ENCODE peak calls at places on chromosomes 2 and 18, in six cellular contexts. One of them, this sample, is unnamed.

GRCh38 chr18:63320690-63321265 is 1.2 kb upstream of the BCL2 start:
- DNase-seq in Panc1: no peak
- DNase-seq in choroid plexus epithelial cell: peak
- DNase-seq in tibial nerve: peak
- DNase-seq in psoas muscle: peak
- DNase-seq in endothelial cell: peak
- DNase-seq in this sample: peak

GRCh38 chr18:62018034-62018760 is 125.4 kb upstream of the RNF152 start:
- DNase-seq in psoas muscle: peak
- DNase-seq in Panc1: no peak
- DNase-seq in endothelial cell: no peak
- DNase-seq in choroid plexus epithelial cell: peak
- DNase-seq in tibial nerve: peak
- DNase-seq in this sample: no peak

GRCh38 chr18:2425426-2426317 is 145.6 kb downstream of the METTL4 start:
- DNase-seq in choroid plexus epithelial cell: peak
- DNase-seq in endothelial cell: no peak
- DNase-seq in tibial nerve: no peak
- DNase-seq in Panc1: no peak
- DNase-seq in psoas muscle: no peak
- DNase-seq in this sample: no peak

GRCh38 chr2:20042531-20042930 is 8.9 kb downstream of the LAPTM4A start:
- DNase-seq in choroid plexus epithelial cell: peak
- DNase-seq in psoas muscle: no peak
- DNase-seq in endothelial cell: no peak
- DNase-seq in Panc1: no peak
- DNase-seq in tibial nerve: no peak
- DNase-seq in this sample: no peak

GRCh38 chr2:240319855-240320560 is 115.5 kb upstream of the GPC1 start:
- DNase-seq in tibial nerve: no peak
- DNase-seq in Panc1: no peak
- DNase-seq in endothelial cell: no peak
- DNase-seq in choroid plexus epithelial cell: peak
- DNase-seq in psoas muscle: no peak
- DNase-seq in this sample: no peak

GRCh38 chr2:216083464-216084279 is 2.0 kb downstream of the TMEM169 start:
- DNase-seq in tibial nerve: no peak
- DNase-seq in Panc1: no peak
- DNase-seq in psoas muscle: no peak
- DNase-seq in choroid plexus epithelial cell: peak
- DNase-seq in endothelial cell: no peak
- DNase-seq in this sample: no peak

GRCh38 chr2:203413796-203414195 is 85.6 kb downstream of the ABI2 start:
- DNase-seq in Panc1: no peak
- DNase-seq in choroid plexus epithelial cell: no peak
- DNase-seq in tibial nerve: no peak
- DNase-seq in endothelial cell: no peak
- DNase-seq in psoas muscle: no peak
- DNase-seq in this sample: no peak

GRCh38 chr2:215998636-215999035 is 14.7 kb downstream of the MREG start:
- DNase-seq in endothelial cell: no peak
- DNase-seq in tibial nerve: no peak
- DNase-seq in psoas muscle: no peak
- DNase-seq in Panc1: no peak
- DNase-seq in choroid plexus epithelial cell: no peak
- DNase-seq in this sample: no peak

GRCh38 chr18:10205136-10205535 is 249.3 kb upstream of the APCDD1 start:
- DNase-seq in psoas muscle: no peak
- DNase-seq in choroid plexus epithelial cell: peak
- DNase-seq in endothelial cell: no peak
- DNase-seq in tibial nerve: no peak
- DNase-seq in Panc1: no peak
- DNase-seq in this sample: peak

GRCh38 chr2:55097462-55098410 is 47.5 kb upstream of the RTN4 start:
- DNase-seq in Panc1: no peak
- DNase-seq in endothelial cell: no peak
- DNase-seq in choroid plexus epithelial cell: peak
- DNase-seq in tibial nerve: no peak
- DNase-seq in psoas muscle: peak
- DNase-seq in this sample: no peak

GRCh38 chr2:85988210-85988913 is 99.6 kb upstream of the ST3GAL5 start:
- DNase-seq in psoas muscle: no peak
- DNase-seq in choroid plexus epithelial cell: no peak
- DNase-seq in tibial nerve: no peak
- DNase-seq in endothelial cell: no peak
- DNase-seq in Panc1: no peak
- DNase-seq in this sample: no peak

GRCh38 chr2:96537734-96538486 is 1.4 kb downstream of the ARID5A start:
- DNase-seq in tibial nerve: no peak
- DNase-seq in Panc1: no peak
- DNase-seq in psoas muscle: peak
- DNase-seq in choroid plexus epithelial cell: no peak
- DNase-seq in endothelial cell: no peak
- DNase-seq in this sample: no peak

GRCh38 chr2:189350515-189351209 is 90.6 kb upstream of the WDR75 start:
- DNase-seq in tibial nerve: peak
- DNase-seq in psoas muscle: no peak
- DNase-seq in Panc1: no peak
- DNase-seq in choroid plexus epithelial cell: peak
- DNase-seq in endothelial cell: no peak
- DNase-seq in this sample: no peak

GRCh38 chr2:218605438-218605837 is 2.3 kb upstream of the PLCD4 start:
- DNase-seq in endothelial cell: no peak
- DNase-seq in psoas muscle: peak
- DNase-seq in choroid plexus epithelial cell: peak
- DNase-seq in tibial nerve: no peak
- DNase-seq in Panc1: no peak
- DNase-seq in this sample: no peak

GRCh38 chr18:5973079-5973478 is 77.8 kb upstream of the TMEM200C start:
- DNase-seq in psoas muscle: no peak
- DNase-seq in endothelial cell: no peak
- DNase-seq in tibial nerve: no peak
- DNase-seq in choroid plexus epithelial cell: no peak
- DNase-seq in Panc1: no peak
- DNase-seq in this sample: no peak
- TF ChIP-seq CTCF in psoas muscle: no peak
- TF ChIP-seq CTCF in endothelial cell: no peak
- TF ChIP-seq CTCF in tibial nerve: no peak
- TF ChIP-seq CTCF in choroid plexus epithelial cell: no peak
- TF ChIP-seq CTCF in Panc1: no peak
- TF ChIP-seq CTCF in this sample: no peak

GRCh38 chr2:29238497-29238896 is 123.3 kb downstream of the CLIP4 start:
- DNase-seq in Panc1: peak
- DNase-seq in psoas muscle: no peak
- DNase-seq in choroid plexus epithelial cell: peak
- DNase-seq in tibial nerve: no peak
- DNase-seq in endothelial cell: peak
- DNase-seq in this sample: no peak
- TF ChIP-seq CTCF in Panc1: peak
- TF ChIP-seq CTCF in psoas muscle: peak
- TF ChIP-seq CTCF in choroid plexus epithelial cell: peak
- TF ChIP-seq CTCF in tibial nerve: no peak
- TF ChIP-seq CTCF in endothelial cell: peak
- TF ChIP-seq CTCF in this sample: no peak

GRCh38 chr2:181891966-181892794 is 650 bp downstream of the ITPRID2 start:
- DNase-seq in choroid plexus epithelial cell: peak
- DNase-seq in psoas muscle: peak
- DNase-seq in Panc1: peak
- DNase-seq in endothelial cell: peak
- DNase-seq in tibial nerve: peak
- DNase-seq in this sample: peak
- TF ChIP-seq CTCF in choroid plexus epithelial cell: no peak
- TF ChIP-seq CTCF in psoas muscle: peak
- TF ChIP-seq CTCF in Panc1: peak
- TF ChIP-seq CTCF in endothelial cell: no peak
- TF ChIP-seq CTCF in tibial nerve: peak
- TF ChIP-seq CTCF in this sample: no peak

GRCh38 chr2:104368089-104368488 is 485.8 kb upstream of the POU3F3 start:
- DNase-seq in endothelial cell: no peak
- DNase-seq in psoas muscle: no peak
- DNase-seq in Panc1: no peak
- DNase-seq in choroid plexus epithelial cell: no peak
- DNase-seq in tibial nerve: no peak
- DNase-seq in this sample: no peak
- TF ChIP-seq CTCF in endothelial cell: no peak
- TF ChIP-seq CTCF in psoas muscle: no peak
- TF ChIP-seq CTCF in Panc1: peak
- TF ChIP-seq CTCF in choroid plexus epithelial cell: no peak
- TF ChIP-seq CTCF in tibial nerve: no peak
- TF ChIP-seq CTCF in this sample: no peak

GRCh38 chr18:34867520-34867919 is 157.4 kb downstream of the DTNA start:
- DNase-seq in Panc1: no peak
- DNase-seq in choroid plexus epithelial cell: no peak
- DNase-seq in psoas muscle: no peak
- DNase-seq in tibial nerve: no peak
- DNase-seq in endothelial cell: peak
- DNase-seq in this sample: no peak
- TF ChIP-seq CTCF in Panc1: no peak
- TF ChIP-seq CTCF in choroid plexus epithelial cell: peak
- TF ChIP-seq CTCF in psoas muscle: peak
- TF ChIP-seq CTCF in tibial nerve: no peak
- TF ChIP-seq CTCF in endothelial cell: no peak
- TF ChIP-seq CTCF in this sample: no peak

GRCh38 chr2:108908717-108909077 is 80.3 kb downstream of the EDAR start:
- DNase-seq in tibial nerve: no peak
- DNase-seq in choroid plexus epithelial cell: peak
- DNase-seq in psoas muscle: no peak
- DNase-seq in endothelial cell: no peak
- DNase-seq in Panc1: no peak
- DNase-seq in this sample: no peak

GRCh38 chr2:108906403-108907077 is 82.5 kb downstream of the EDAR start:
- DNase-seq in endothelial cell: no peak
- DNase-seq in Panc1: no peak
- DNase-seq in tibial nerve: no peak
- DNase-seq in psoas muscle: no peak
- DNase-seq in choroid plexus epithelial cell: no peak
- DNase-seq in this sample: no peak

GRCh38 chr2:108909275-108909823 is 79.7 kb downstream of the EDAR start:
- DNase-seq in Panc1: no peak
- DNase-seq in choroid plexus epithelial cell: no peak
- DNase-seq in tibial nerve: no peak
- DNase-seq in psoas muscle: no peak
- DNase-seq in endothelial cell: no peak
- DNase-seq in this sample: no peak

GRCh38 chr2:108909917-108910515 is 79.0 kb downstream of the EDAR start:
- DNase-seq in tibial nerve: no peak
- DNase-seq in choroid plexus epithelial cell: no peak
- DNase-seq in psoas muscle: no peak
- DNase-seq in Panc1: no peak
- DNase-seq in endothelial cell: no peak
- DNase-seq in this sample: peak

DNA sequence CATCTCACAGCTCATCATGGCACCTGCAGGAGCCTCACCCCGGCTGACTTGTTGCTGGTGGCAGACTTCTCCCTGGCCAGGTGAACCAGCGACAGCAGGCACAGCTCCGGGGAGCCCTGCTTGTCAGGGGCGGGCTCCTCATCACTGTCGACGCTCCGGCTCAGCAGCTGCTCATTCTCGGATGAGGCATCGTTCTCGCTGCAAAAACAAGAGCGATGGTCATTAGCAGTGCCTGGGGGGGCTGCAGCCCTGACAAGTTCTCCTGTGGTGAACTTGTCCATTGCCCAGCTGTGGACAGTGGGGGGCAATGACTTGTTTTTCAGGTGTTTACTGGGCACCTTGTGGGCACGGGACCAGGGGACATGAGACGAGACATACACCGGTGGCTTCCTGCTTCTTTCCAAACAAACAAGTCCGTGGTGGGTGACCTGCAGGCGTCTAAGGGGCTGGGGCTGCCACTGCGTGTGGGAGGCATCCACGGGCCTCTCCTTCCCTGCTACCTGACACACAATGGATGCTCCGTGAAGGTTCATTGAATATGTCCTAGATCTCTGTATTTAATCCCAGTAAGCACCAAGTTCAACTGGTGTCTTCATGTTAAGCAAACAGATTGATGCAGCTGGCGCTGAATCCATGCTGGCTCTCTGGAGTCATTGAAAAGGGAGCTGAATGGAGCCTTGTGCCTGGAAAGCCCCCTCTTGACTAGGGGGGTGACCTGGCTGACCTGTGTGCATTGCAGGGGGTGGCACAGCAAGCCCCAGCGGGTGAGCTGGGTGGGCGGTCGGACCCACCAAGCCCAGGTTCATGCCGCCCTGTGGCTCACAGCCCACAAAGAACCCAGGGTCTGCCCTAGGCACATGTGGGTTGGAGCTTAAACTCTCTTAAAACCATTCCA is 81.0 kb downstream of the EDAR start:
- DNase-seq in psoas muscle: no peak
- DNase-seq in endothelial cell: no peak
- DNase-seq in tibial nerve: no peak
- DNase-seq in choroid plexus epithelial cell: no peak
- DNase-seq in Panc1: no peak
- DNase-seq in this sample: peak
- TF ChIP-seq CTCF in psoas muscle: no peak
- TF ChIP-seq CTCF in endothelial cell: no peak
- TF ChIP-seq CTCF in tibial nerve: no peak
- TF ChIP-seq CTCF in choroid plexus epithelial cell: no peak
- TF ChIP-seq CTCF in Panc1: no peak
- TF ChIP-seq CTCF in this sample: no peak

GRCh38 chr2:5977477-5977876 is 285.3 kb downstream of the SOX11 start:
- DNase-seq in tibial nerve: no peak
- DNase-seq in choroid plexus epithelial cell: peak
- DNase-seq in psoas muscle: no peak
- DNase-seq in endothelial cell: no peak
- DNase-seq in Panc1: no peak
- DNase-seq in this sample: no peak
- TF ChIP-seq CTCF in tibial nerve: no peak
- TF ChIP-seq CTCF in choroid plexus epithelial cell: peak
- TF ChIP-seq CTCF in psoas muscle: no peak
- TF ChIP-seq CTCF in endothelial cell: no peak
- TF ChIP-seq CTCF in Panc1: no peak
- TF ChIP-seq CTCF in this sample: no peak

GRCh38 chr2:97997774-97998392 is 2.1 kb upstream of the TMEM131 start:
- DNase-seq in endothelial cell: no peak
- DNase-seq in Panc1: no peak
- DNase-seq in tibial nerve: no peak
- DNase-seq in choroid plexus epithelial cell: no peak
- DNase-seq in psoas muscle: no peak
- DNase-seq in this sample: no peak

GRCh38 chr2:97999536-97999935 is 3.8 kb upstream of the TMEM131 start:
- DNase-seq in psoas muscle: no peak
- DNase-seq in choroid plexus epithelial cell: no peak
- DNase-seq in endothelial cell: no peak
- DNase-seq in tibial nerve: no peak
- DNase-seq in Panc1: no peak
- DNase-seq in this sample: no peak

GRCh38 chr2:97996679-97997078 is 931 bp upstream of the TMEM131 start:
- DNase-seq in choroid plexus epithelial cell: no peak
- DNase-seq in endothelial cell: no peak
- DNase-seq in Panc1: no peak
- DNase-seq in tibial nerve: no peak
- DNase-seq in psoas muscle: no peak
- DNase-seq in this sample: no peak

GRCh38 chr2:97995734-97996624 is at the start of gene TMEM131:
- DNase-seq in psoas muscle: peak
- DNase-seq in endothelial cell: peak
- DNase-seq in choroid plexus epithelial cell: peak
- DNase-seq in Panc1: peak
- DNase-seq in tibial nerve: peak
- DNase-seq in this sample: peak

GRCh38 chr2:97998431-97998830 is 2.7 kb upstream of the TMEM131 start:
- DNase-seq in Panc1: no peak
- DNase-seq in endothelial cell: no peak
- DNase-seq in tibial nerve: no peak
- DNase-seq in choroid plexus epithelial cell: no peak
- DNase-seq in psoas muscle: no peak
- DNase-seq in this sample: no peak
- TF ChIP-seq CTCF in Panc1: no peak
- TF ChIP-seq CTCF in endothelial cell: no peak
- TF ChIP-seq CTCF in tibial nerve: no peak
- TF ChIP-seq CTCF in choroid plexus epithelial cell: no peak
- TF ChIP-seq CTCF in psoas muscle: no peak
- TF ChIP-seq CTCF in this sample: no peak

This sample was measured in mesothelial cell of epicardium.